ENCODE peak calls at places on chromosome 19, in five cellular contexts. L, K, X, B and J are unnamed samples. For H3K4me1 and H3K27me3, the result is how much of the 10 kb centered on the place peaks cover.

GRCh38 chr19:54461201-54462071 is 2.1 kb downstream of the LENG9 start:
- DNase-seq in X (no peak), B (no peak), K (no peak), L (no peak), J (no peak)

GRCh38 chr19:1516395-1516753 is 3.6 kb upstream of the ADAMTSL5 start:
- DNase-seq in K (no peak), B (peak), L (no peak), X (no peak), J (no peak)

GRCh38 chr19:41298327-41298964 is 11.5 kb upstream of the CCDC97 start:
- DNase-seq in L (no peak), X (peak), K (peak), B (no peak), J (no peak)

GRCh38 chr19:17794731-17795494 is at the start of gene B3GNT3:
- DNase-seq in B (peak), L (peak), K (peak), X (peak), J (no peak)

GRCh38 chr19:35389192-35389861 is 18.5 kb downstream of the GPR42 start:
- DNase-seq in X (peak), K (no peak), B (no peak), L (no peak), J (no peak)

GRCh38 chr19:1672038-1672768 is 19.8 kb upstream of the TCF3 start:
- DNase-seq in B (peak), X (no peak), L (peak), K (peak), J (no peak)

GRCh38 chr19:45283443-45284033 is 32.5 kb downstream of the MARK4 start:
- DNase-seq in B (no peak), L (no peak), X (no peak), K (no peak), J (peak)

GRCh38 chr19:6720369-6721112 is at the start of gene C3:
- DNase-seq in L (no peak), K (no peak), X (peak), B (no peak), J (peak)

GRCh38 chr19:41804327-41804726 is 7.9 kb downstream of the CEACAM3 start:
- DNase-seq in X (no peak), K (no peak), B (no peak), L (no peak), J (no peak)

GRCh38 chr19:18300930-18301717 is 19.7 kb upstream of the JUND start:
- DNase-seq in L (peak), K (peak), B (no peak), X (peak), J (no peak)

GRCh38 chr19:960601-960938 is 23.6 kb upstream of the WDR18 start:
- DNase-seq in B (no peak), X (no peak), L (no peak), K (no peak), J (no peak)

GRCh38 chr19:48603001-48603400 is 3.5 kb upstream of the SPACA4 start:
- DNase-seq in X (no peak), K (no peak), L (no peak), B (no peak), J (no peak)

GRCh38 chr19:1223018-1223855 is 14.6 kb downstream of the CBARP start:
- DNase-seq in X (no peak), B (peak), L (peak), K (no peak), J (no peak)

GRCh38 chr19:617551-618246 is 15.6 kb downstream of the POLRMT start:
- DNase-seq in K (no peak), L (no peak), B (no peak), X (no peak), J (no peak)

GRCh38 chr19:1312732-1313694 is 27.3 kb downstream of the EFNA2 start:
- DNase-seq in L (peak), B (no peak), K (no peak), X (no peak), J (peak)

GRCh38 chr19:6576869-6577281 is 14.1 kb downstream of the CD70 start:
- DNase-seq in L (no peak), X (no peak), K (no peak), B (no peak), J (no peak)

GRCh38 chr19:50482271-50482855 is 5.7 kb upstream of the GARIN5A start:
- DNase-seq in K (no peak), B (no peak), X (no peak), L (no peak), J (no peak)

GRCh38 chr19:3031607-3031867 is 2.5 kb upstream of the TLE2 start:
- DNase-seq in X (no peak), K (no peak), B (no peak), L (no peak), J (no peak)

GRCh38 chr19:46591254-46591653 is 9.9 kb upstream of the CALM3 start:
- DNase-seq in X (no peak), L (no peak), B (no peak), K (no peak), J (no peak)

GRCh38 chr19:38009650-38010229 is 102.7 kb downstream of the SIPA1L3 start:
- DNase-seq in L (no peak), B (no peak), K (no peak), X (no peak), J (no peak)

GRCh38 chr19:1812426-1813196 is 535 bp upstream of the ATP8B3 start:
- DNase-seq in B (peak), X (peak), L (peak), K (peak), J (peak)

GRCh38 chr19:45526143-45526542 is 18.9 kb downstream of the VASP start:
- DNase-seq in B (peak), X (peak), K (peak), L (peak), J (no peak)

GRCh38 chr19:3383121-3383722 is 16.8 kb downstream of the NFIC start:
- DNase-seq in L (no peak), B (no peak), X (no peak), K (no peak), J (no peak)

GRCh38 chr19:18777725-18778389 is 13.2 kb downstream of the COMP start:
- DNase-seq in B (no peak), L (no peak), K (no peak), X (no peak), J (no peak)

GRCh38 chr19:17755977-17756670 is 4.8 kb downstream of the FCHO1 start:
- DNase-seq in K (peak), B (peak), X (peak), L (peak), J (no peak)

GRCh38 chr19:4744451-4745170 is 21.0 kb upstream of the DPP9 start:
- DNase-seq in B (no peak), L (peak), K (no peak), X (no peak), J (peak)

GRCh38 chr19:54114340-54114826 is 1.1 kb downstream of the TFPT start:
- DNase-seq in L (peak), B (peak), K (no peak), X (peak), J (no peak)

GRCh38 chr19:50154529-50154928 is 8.6 kb downstream of the IZUMO2 start:
- DNase-seq in L (no peak), X (no peak), K (no peak), B (no peak), J (no peak)

GRCh38 chr19:37227996-37228395 is 10.0 kb downstream of the ZNF383 start:
- DNase-seq in K (peak), L (peak), X (no peak), B (peak), J (no peak)

GRCh38 chr19:46131485-46132143 is 7.1 kb upstream of the IGFL3 start:
- DNase-seq in B (no peak), X (no peak), L (no peak), K (no peak), J (peak)

GRCh38 chr19:35350591-35350990 is 2.9 kb downstream of the FFAR1 start:
- DNase-seq in B (no peak), X (no peak), K (no peak), L (no peak), J (no peak)

DNA sequence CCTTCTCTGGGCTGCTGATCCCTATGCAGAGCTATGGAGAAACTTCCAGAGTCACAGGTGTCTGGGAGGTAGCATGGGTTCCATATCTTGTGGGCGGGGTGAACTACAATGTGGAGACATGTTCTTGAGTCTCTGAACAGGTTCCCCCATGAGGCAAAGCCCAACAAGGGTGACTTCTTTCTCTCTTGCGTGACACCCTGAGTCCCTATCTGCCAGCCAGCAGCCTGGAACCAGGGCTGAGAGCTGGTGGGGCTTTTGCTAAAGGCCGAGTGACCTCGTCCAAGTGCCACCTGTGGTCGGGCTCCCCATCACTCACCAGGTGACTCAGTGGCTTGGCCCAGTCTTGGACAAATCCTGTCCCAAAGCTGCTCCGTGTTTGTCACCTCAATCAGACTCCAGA is 88.0 kb upstream of the ZNF536 start:
- DNase-seq in B (no peak), X (no peak), K (no peak), L (no peak), J (no peak)
- H3K4me1 ChIP-seq in B (under half), X (under half), K (under half), L (under half), J (under half)

GRCh38 chr19:39251081-39251480 is 2.4 kb upstream of the IFNL4 start:
- DNase-seq in X (no peak), K (no peak), L (no peak), B (no peak), J (no peak)

GRCh38 chr19:39252458-39252857 is 3.8 kb upstream of the IFNL4 start:
- DNase-seq in B (no peak), K (no peak), X (no peak), L (no peak), J (no peak)

GRCh38 chr19:39257227-39257626 is 8.6 kb upstream of the IFNL4 start:
- DNase-seq in B (no peak), X (no peak), L (no peak), K (no peak), J (no peak)

GRCh38 chr19:39254539-39255345 is 6.1 kb upstream of the IFNL4 start:
- DNase-seq in L (no peak), B (no peak), X (no peak), K (no peak), J (no peak)

GRCh38 chr19:39253374-39254149 is 4.9 kb upstream of the IFNL4 start:
- DNase-seq in X (no peak), B (no peak), L (no peak), K (no peak), J (no peak)
- H3K27me3 ChIP-seq in X (under half), B (under half), L (under half), K (under half), J (half or more)

GRCh38 chr19:8451377-8451776 is 6.6 kb downstream of the HNRNPM start:
- DNase-seq in B (no peak), L (no peak), X (no peak), K (no peak), J (no peak)
- H3K27ac ChIP-seq in B (peak), L (peak), X (no peak), K (peak), J (no peak)

GRCh38 chr19:31337007-31337914 is 12.0 kb downstream of the TSHZ3 start:
- DNase-seq in X (no peak), B (no peak), L (no peak), K (no peak), J (no peak)
- H3K4me1 ChIP-seq in X (under half), B (under half), L (under half), K (under half), J (under half)

DNA sequence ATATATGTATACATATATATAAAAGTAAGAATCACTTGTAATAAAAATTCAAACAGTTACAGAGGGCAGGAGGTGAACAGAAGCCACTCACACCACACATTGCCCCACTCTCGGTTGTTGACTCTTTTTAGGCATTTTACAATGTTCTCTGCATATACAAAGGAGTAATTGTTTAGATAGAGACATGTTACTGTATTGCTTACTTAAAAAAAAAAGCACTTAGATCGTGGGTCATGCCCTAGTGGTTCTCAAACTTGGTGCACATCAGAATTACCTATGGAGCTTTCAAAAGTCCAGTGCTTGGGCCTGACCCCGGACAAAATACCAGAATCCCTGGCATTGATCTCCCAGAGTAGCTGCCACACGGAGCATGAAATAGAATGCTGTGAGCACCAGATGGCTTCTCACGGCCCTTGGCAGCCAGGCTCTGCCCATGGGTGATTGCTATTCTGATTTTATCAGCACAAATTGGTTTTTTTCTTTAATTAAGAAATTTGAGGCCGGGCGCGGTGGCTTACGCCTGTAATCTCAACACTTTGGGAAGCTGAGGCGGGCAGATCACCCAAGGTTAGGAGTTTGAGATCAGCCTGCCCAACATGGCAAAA is 20.0 kb downstream of the ACP7 start:
- DNase-seq in K (no peak), X (no peak), L (no peak), B (no peak), J (no peak)
- H3K27me3 ChIP-seq in K (under half), X (under half), L (under half), B (under half), J (under half)

GRCh38 chr19:12983091-12983490 is 12.2 kb upstream of the NFIX start:
- DNase-seq in K (no peak), X (no peak), B (no peak), L (no peak), J (no peak)
- H3K27ac ChIP-seq in K (no peak), X (peak), B (no peak), L (no peak), J (no peak)